ENCODE peak calls at places on chromosomes 7 and 10, in nine cellular contexts. One of them, this sample, is unnamed.

GRCh38 chr7:28729685-28730084 is 228.4 kb downstream of the TRIL start:
- DNase-seq in cardiac fibroblast: peak
- DNase-seq in nephron progenitor cell: no peak
- DNase-seq in heart right ventricle: no peak
- DNase-seq in Caco-2: no peak
- DNase-seq in HFF-Myc: no peak
- DNase-seq in foreskin fibroblast: no peak
- DNase-seq in progenitor cell of endocrine pancreas: no peak
- DNase-seq in transverse colon: no peak
- DNase-seq in this sample: no peak

GRCh38 chr7:38673795-38674194 is 42.6 kb upstream of the AMPH start:
- DNase-seq in HFF-Myc: peak
- DNase-seq in progenitor cell of endocrine pancreas: no peak
- DNase-seq in Caco-2: no peak
- DNase-seq in cardiac fibroblast: peak
- DNase-seq in nephron progenitor cell: no peak
- DNase-seq in transverse colon: no peak
- DNase-seq in heart right ventricle: no peak
- DNase-seq in foreskin fibroblast: peak
- DNase-seq in this sample: no peak

GRCh38 chr7:111531993-111532392 is 30.3 kb downstream of the IMMP2L start:
- DNase-seq in foreskin fibroblast: no peak
- DNase-seq in Caco-2: no peak
- DNase-seq in progenitor cell of endocrine pancreas: no peak
- DNase-seq in heart right ventricle: no peak
- DNase-seq in HFF-Myc: no peak
- DNase-seq in transverse colon: no peak
- DNase-seq in cardiac fibroblast: peak
- DNase-seq in nephron progenitor cell: no peak
- DNase-seq in this sample: no peak

GRCh38 chr10:17219024-17219423 is 9.0 kb upstream of the VIM start:
- DNase-seq in cardiac fibroblast: peak
- DNase-seq in HFF-Myc: no peak
- DNase-seq in Caco-2: no peak
- DNase-seq in transverse colon: no peak
- DNase-seq in progenitor cell of endocrine pancreas: no peak
- DNase-seq in heart right ventricle: no peak
- DNase-seq in nephron progenitor cell: no peak
- DNase-seq in foreskin fibroblast: no peak
- DNase-seq in this sample: no peak

GRCh38 chr7:131183611-131184119 is 144.0 kb upstream of the MKLN1 start:
- DNase-seq in cardiac fibroblast: no peak
- DNase-seq in progenitor cell of endocrine pancreas: no peak
- DNase-seq in Caco-2: no peak
- DNase-seq in heart right ventricle: no peak
- DNase-seq in HFF-Myc: no peak
- DNase-seq in transverse colon: peak
- DNase-seq in foreskin fibroblast: no peak
- DNase-seq in nephron progenitor cell: no peak
- DNase-seq in this sample: no peak

GRCh38 chr10:133079836-133080682 is 7.7 kb upstream of the ADGRA1 start:
- DNase-seq in HFF-Myc: no peak
- DNase-seq in foreskin fibroblast: no peak
- DNase-seq in transverse colon: no peak
- DNase-seq in Caco-2: peak
- DNase-seq in nephron progenitor cell: peak
- DNase-seq in cardiac fibroblast: no peak
- DNase-seq in heart right ventricle: no peak
- DNase-seq in progenitor cell of endocrine pancreas: peak
- DNase-seq in this sample: no peak

GRCh38 chr7:5690931-5691461 is 90.5 kb downstream of the RNF216 start:
- DNase-seq in progenitor cell of endocrine pancreas: no peak
- DNase-seq in Caco-2: no peak
- DNase-seq in HFF-Myc: no peak
- DNase-seq in heart right ventricle: peak
- DNase-seq in foreskin fibroblast: no peak
- DNase-seq in nephron progenitor cell: no peak
- DNase-seq in cardiac fibroblast: peak
- DNase-seq in transverse colon: no peak
- DNase-seq in this sample: no peak

GRCh38 chr7:150787321-150788281 is 12.6 kb downstream of the TMEM176B start:
- DNase-seq in cardiac fibroblast: no peak
- DNase-seq in nephron progenitor cell: no peak
- DNase-seq in Caco-2: no peak
- DNase-seq in HFF-Myc: no peak
- DNase-seq in heart right ventricle: peak
- DNase-seq in foreskin fibroblast: no peak
- DNase-seq in progenitor cell of endocrine pancreas: no peak
- DNase-seq in transverse colon: no peak
- DNase-seq in this sample: no peak

GRCh38 chr7:90594791-90595317 is 1.3 kb upstream of the CDK14 start:
- DNase-seq in nephron progenitor cell: peak
- DNase-seq in Caco-2: no peak
- DNase-seq in foreskin fibroblast: peak
- DNase-seq in HFF-Myc: peak
- DNase-seq in progenitor cell of endocrine pancreas: no peak
- DNase-seq in transverse colon: no peak
- DNase-seq in heart right ventricle: peak
- DNase-seq in cardiac fibroblast: peak
- DNase-seq in this sample: no peak

GRCh38 chr7:157357129-157358040 is 20.6 kb downstream of the DNAJB6 start:
- DNase-seq in progenitor cell of endocrine pancreas: no peak
- DNase-seq in heart right ventricle: no peak
- DNase-seq in cardiac fibroblast: no peak
- DNase-seq in nephron progenitor cell: no peak
- DNase-seq in Caco-2: no peak
- DNase-seq in foreskin fibroblast: no peak
- DNase-seq in transverse colon: no peak
- DNase-seq in HFF-Myc: no peak
- DNase-seq in this sample: no peak

GRCh38 chr10:70722820-70723424 is 50.6 kb downstream of the ADAMTS14 start:
- DNase-seq in heart right ventricle: no peak
- DNase-seq in HFF-Myc: no peak
- DNase-seq in transverse colon: no peak
- DNase-seq in cardiac fibroblast: peak
- DNase-seq in nephron progenitor cell: no peak
- DNase-seq in foreskin fibroblast: peak
- DNase-seq in Caco-2: no peak
- DNase-seq in progenitor cell of endocrine pancreas: no peak
- DNase-seq in this sample: no peak

GRCh38 chr7:157977306-157977705 is 610.3 kb downstream of the PTPRN2 start:
- DNase-seq in foreskin fibroblast: no peak
- DNase-seq in progenitor cell of endocrine pancreas: no peak
- DNase-seq in cardiac fibroblast: no peak
- DNase-seq in HFF-Myc: no peak
- DNase-seq in nephron progenitor cell: no peak
- DNase-seq in transverse colon: no peak
- DNase-seq in heart right ventricle: no peak
- DNase-seq in Caco-2: no peak
- DNase-seq in this sample: no peak

DNA sequence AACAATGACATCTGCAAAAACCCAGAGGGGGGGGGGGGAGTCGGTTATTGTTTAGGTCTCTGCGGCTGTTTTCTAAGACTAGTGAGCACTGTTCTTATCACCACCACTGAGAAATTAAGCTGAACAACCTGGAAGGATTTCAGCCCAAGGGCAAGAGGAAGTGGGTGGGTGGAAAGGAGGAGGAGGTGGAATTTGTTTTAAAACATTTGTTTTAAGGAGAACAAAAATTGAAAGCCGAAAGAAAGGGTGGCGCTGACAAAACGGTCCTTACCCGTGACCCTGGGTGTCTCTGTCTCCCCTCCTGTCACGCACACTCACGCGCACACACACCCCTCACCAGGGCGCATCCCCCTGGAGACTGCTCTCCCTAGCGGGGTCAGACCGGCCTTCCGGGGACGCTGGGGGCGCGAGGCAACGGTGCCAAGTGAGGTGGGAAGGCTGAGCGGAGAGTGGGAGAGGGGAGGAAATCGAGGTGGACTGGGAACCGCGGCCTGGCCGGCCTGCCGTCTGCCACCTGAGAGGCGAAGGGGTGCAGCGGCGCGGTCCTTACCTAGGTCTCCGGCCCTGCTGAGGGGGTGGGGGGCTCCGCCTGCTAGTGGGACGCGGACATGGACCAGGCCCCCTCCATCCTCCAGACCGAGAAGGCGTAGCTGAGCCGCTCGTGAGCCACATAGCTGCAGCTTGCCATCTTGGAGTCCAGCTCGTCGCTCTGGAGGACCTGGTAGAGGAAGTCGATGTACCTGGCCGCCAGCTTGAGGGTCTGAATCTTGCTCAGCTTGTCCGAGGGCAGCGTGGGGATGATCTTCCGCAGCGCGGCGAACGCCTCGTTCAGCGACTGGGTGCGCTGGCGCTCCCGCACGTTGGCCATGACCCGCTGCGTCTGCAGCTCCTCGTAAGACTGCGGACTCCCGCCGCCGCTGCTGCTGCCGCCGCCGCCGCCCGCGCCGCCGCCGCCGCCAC is 1.0 kb downstream of the TWIST1 start:
- DNase-seq in HFF-Myc: no peak
- DNase-seq in progenitor cell of endocrine pancreas: no peak
- DNase-seq in nephron progenitor cell: peak
- DNase-seq in Caco-2: no peak
- DNase-seq in transverse colon: no peak
- DNase-seq in cardiac fibroblast: peak
- DNase-seq in foreskin fibroblast: no peak
- DNase-seq in heart right ventricle: peak
- DNase-seq in this sample: no peak
- TF ChIP-seq CTCF in HFF-Myc: no peak
- TF ChIP-seq CTCF in progenitor cell of endocrine pancreas: no peak
- TF ChIP-seq CTCF in nephron progenitor cell: no peak
- TF ChIP-seq CTCF in Caco-2: no peak
- TF ChIP-seq CTCF in transverse colon: no peak
- TF ChIP-seq CTCF in cardiac fibroblast: no peak
- TF ChIP-seq CTCF in foreskin fibroblast: no peak
- TF ChIP-seq CTCF in heart right ventricle: no peak
- TF ChIP-seq CTCF in this sample: no peak

DNA sequence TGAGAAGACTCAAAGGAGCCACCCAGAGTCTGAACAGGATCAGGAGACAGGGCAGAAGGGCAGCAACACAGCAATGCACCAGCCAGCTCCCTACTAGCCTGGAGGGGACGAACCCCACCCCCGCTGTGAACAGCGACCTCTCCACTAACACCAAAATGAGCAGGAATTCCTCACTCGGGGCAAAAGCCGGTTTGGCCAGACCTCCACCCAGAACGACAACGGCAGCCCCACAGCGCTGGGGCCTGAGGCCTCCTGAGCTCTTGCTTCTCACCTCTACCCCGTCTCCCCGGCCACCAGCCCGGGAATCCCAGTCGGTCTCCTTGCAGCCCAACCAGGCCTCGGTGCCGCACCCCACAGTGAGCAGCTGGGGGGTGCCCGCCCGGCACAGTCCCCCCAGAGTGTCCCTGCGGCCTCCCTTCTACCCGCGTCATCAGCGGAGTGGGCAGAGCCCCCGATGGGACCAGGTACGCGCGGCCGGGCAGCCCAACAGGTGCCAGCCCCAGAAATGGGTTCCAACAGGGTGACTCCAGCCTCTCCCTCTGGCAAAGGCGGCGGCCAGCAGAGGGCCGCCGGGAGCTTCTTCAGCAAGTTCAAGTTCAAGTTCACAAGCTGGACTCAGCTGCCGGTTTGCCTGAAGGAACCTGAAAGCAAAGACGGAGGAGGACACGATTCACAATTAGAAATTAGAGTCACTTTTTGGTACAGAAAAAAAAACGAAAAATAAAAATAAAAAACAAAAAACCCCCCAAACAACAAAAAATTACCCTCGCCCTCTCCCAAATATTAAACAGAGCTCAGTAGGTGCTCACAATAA is 129.0 kb downstream of the MARCHF5 start:
- DNase-seq in foreskin fibroblast: peak
- DNase-seq in Caco-2: no peak
- DNase-seq in progenitor cell of endocrine pancreas: no peak
- DNase-seq in transverse colon: peak
- DNase-seq in cardiac fibroblast: peak
- DNase-seq in heart right ventricle: peak
- DNase-seq in HFF-Myc: no peak
- DNase-seq in nephron progenitor cell: no peak
- DNase-seq in this sample: no peak
- TF ChIP-seq CTCF in foreskin fibroblast: peak
- TF ChIP-seq CTCF in Caco-2: no peak
- TF ChIP-seq CTCF in progenitor cell of endocrine pancreas: peak
- TF ChIP-seq CTCF in transverse colon: peak
- TF ChIP-seq CTCF in cardiac fibroblast: peak
- TF ChIP-seq CTCF in heart right ventricle: peak
- TF ChIP-seq CTCF in HFF-Myc: peak
- TF ChIP-seq CTCF in nephron progenitor cell: no peak
- TF ChIP-seq CTCF in this sample: no peak

GRCh38 chr7:24788075-24788474 is 30.8 kb upstream of the GSDME start:
- DNase-seq in foreskin fibroblast: no peak
- DNase-seq in Caco-2: no peak
- DNase-seq in nephron progenitor cell: no peak
- DNase-seq in HFF-Myc: no peak
- DNase-seq in transverse colon: no peak
- DNase-seq in heart right ventricle: no peak
- DNase-seq in cardiac fibroblast: no peak
- DNase-seq in progenitor cell of endocrine pancreas: no peak
- DNase-seq in this sample: no peak
- TF ChIP-seq CTCF in foreskin fibroblast: peak
- TF ChIP-seq CTCF in Caco-2: peak
- TF ChIP-seq CTCF in nephron progenitor cell: no peak
- TF ChIP-seq CTCF in HFF-Myc: peak
- TF ChIP-seq CTCF in transverse colon: no peak
- TF ChIP-seq CTCF in heart right ventricle: peak
- TF ChIP-seq CTCF in cardiac fibroblast: peak
- TF ChIP-seq CTCF in progenitor cell of endocrine pancreas: peak
- TF ChIP-seq CTCF in this sample: peak

DNA sequence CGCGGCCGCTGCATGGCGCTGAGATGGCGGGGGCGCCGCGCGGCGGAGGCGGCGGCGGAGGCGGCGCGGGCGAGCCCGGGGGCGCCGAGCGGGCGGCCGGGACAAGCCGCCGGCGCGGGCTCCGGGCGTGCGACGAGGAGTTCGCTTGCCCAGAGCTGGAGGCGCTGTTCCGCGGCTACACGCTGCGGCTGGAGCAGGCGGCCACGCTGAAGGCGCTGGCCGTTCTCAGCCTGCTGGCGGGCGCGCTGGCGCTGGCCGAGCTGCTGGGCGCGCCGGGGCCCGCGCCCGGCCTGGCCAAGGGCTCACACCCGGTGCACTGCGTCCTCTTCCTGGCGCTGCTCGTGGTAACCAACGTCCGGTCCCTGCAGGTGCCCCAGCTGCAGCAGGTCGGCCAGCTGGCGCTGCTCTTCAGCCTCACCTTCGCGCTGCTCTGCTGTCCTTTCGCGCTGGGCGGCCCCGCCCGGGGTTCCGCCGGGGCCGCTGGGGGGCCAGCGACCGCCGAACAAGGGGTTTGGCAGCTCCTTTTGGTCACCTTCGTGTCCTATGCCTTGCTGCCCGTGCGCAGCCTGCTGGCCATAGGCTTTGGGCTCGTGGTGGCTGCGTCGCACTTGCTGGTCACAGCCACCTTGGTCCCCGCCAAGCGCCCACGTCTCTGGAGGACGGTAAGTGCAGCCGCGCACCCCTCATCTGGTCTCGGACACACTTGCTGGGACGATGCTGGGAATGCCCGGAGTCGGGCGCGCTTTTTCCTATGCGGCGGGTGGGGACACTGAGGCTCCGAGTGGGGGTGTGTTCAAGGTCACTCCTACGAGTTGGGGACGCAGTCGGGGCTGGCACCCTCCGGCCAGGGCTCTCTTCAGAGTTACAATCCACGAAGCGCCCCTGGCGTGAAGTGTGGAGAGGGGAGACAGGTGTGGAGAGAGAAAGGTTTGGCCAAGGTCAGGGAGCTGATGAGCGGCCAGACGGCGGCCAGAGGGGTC is 643 bp downstream of the ADCY1 start:
- DNase-seq in HFF-Myc: no peak
- DNase-seq in transverse colon: no peak
- DNase-seq in foreskin fibroblast: peak
- DNase-seq in Caco-2: peak
- DNase-seq in heart right ventricle: peak
- DNase-seq in nephron progenitor cell: peak
- DNase-seq in progenitor cell of endocrine pancreas: peak
- DNase-seq in cardiac fibroblast: peak
- DNase-seq in this sample: no peak
- TF ChIP-seq CTCF in HFF-Myc: no peak
- TF ChIP-seq CTCF in transverse colon: no peak
- TF ChIP-seq CTCF in foreskin fibroblast: no peak
- TF ChIP-seq CTCF in Caco-2: no peak
- TF ChIP-seq CTCF in heart right ventricle: no peak
- TF ChIP-seq CTCF in nephron progenitor cell: no peak
- TF ChIP-seq CTCF in progenitor cell of endocrine pancreas: peak
- TF ChIP-seq CTCF in cardiac fibroblast: no peak
- TF ChIP-seq CTCF in this sample: peak